ENCODE peak calls at places on chromosomes 3 and 15, in six cellular contexts. J, B, L, E, R and I are unnamed samples.

GRCh38 chr15:55168350-55168974 is 28.3 kb downstream of the RSL24D1 start:
- DNase-seq in J (no peak), E (no peak), L (peak; percentile 71), B (peak; percentile 54), R (peak; percentile 71), I (no peak)

GRCh38 chr3:72995337-72995736 is 1.3 kb upstream of the PPP4R2 start:
- DNase-seq in J (no peak), L (no peak), R (no peak), E (no peak), B (no peak), I (no peak)

GRCh38 chr15:44535509-44536297 is 1.2 kb upstream of the EIF3J start:
- DNase-seq in E (peak; percentile 45), J (no peak), L (no peak), B (no peak), R (peak; percentile 66), I (no peak)

GRCh38 chr15:57312006-57312322 is 64.3 kb upstream of the CGNL1 start:
- DNase-seq in B (no peak), L (no peak), J (no peak), E (no peak), R (no peak), I (no peak)

GRCh38 chr3:172624999-172625398 is 85.9 kb downstream of the NCEH1 start:
- DNase-seq in E (no peak), L (no peak), J (no peak), B (no peak), R (no peak), I (no peak)

GRCh38 chr15:55791576-55792400 is 48.8 kb upstream of the PRTG start:
- DNase-seq in J (peak; percentile 72), B (peak; percentile 63), E (no peak), L (peak; percentile 86), R (no peak), I (no peak)

GRCh38 chr15:94692697-94693096 is 461.3 kb downstream of the MCTP2 start:
- DNase-seq in L (no peak), J (no peak), B (peak; percentile 81), R (no peak), E (no peak), I (no peak)

GRCh38 chr3:106542101-106542769 is 673.4 kb upstream of the CBLB start:
- DNase-seq in L (no peak), R (no peak), J (no peak), E (no peak), B (peak; percentile 25), I (no peak)

GRCh38 chr3:127803619-127804018 is 18.7 kb downstream of the MGLL start:
- DNase-seq in B (peak; percentile 94), J (no peak), L (peak; percentile 85), R (no peak), E (no peak), I (no peak)

GRCh38 chr3:62446337-62446940 is 73.1 kb upstream of the FEZF2 start:
- DNase-seq in R (no peak), E (no peak), J (no peak), B (no peak), L (no peak), I (no peak)

GRCh38 chr3:195766671-195767070 is 45.1 kb downstream of the MUC4 start:
- DNase-seq in B (no peak), L (no peak), E (no peak), J (no peak), R (no peak), I (peak; percentile 40)

GRCh38 chr3:101913173-101913572 is 63.9 kb downstream of the NFKBIZ start:
- DNase-seq in B (peak; percentile 88), E (no peak), R (no peak), L (peak; percentile 31), J (no peak), I (no peak)

GRCh38 chr3:48695113-48695753 is 9.5 kb upstream of the NCKIPSD start:
- DNase-seq in B (peak; percentile 70), L (peak; percentile 62), E (no peak), J (no peak), R (no peak), I (no peak)

GRCh38 chr3:81451611-81452010 is 309.8 kb downstream of the GBE1 start:
- DNase-seq in J (no peak), L (peak; percentile 5), B (peak; percentile 20), R (no peak), E (no peak), I (no peak)

GRCh38 chr3:196942915-196943277 is 568 bp upstream of the NCBP2 start:
- DNase-seq in J (no peak), E (no peak), B (peak; percentile 39), L (no peak), R (no peak), I (no peak)

GRCh38 chr3:131688370-131688769 is 185.6 kb upstream of the MRPL3 start:
- DNase-seq in R (no peak), J (no peak), B (peak; percentile 71), E (no peak), L (no peak), I (no peak)

GRCh38 chr3:118936811-118937210 is 97.8 kb downstream of the IGSF11 start:
- DNase-seq in E (no peak), B (no peak), L (no peak), R (no peak), J (no peak), I (no peak)

GRCh38 chr3:117998071-117998470 is 1036.6 kb downstream of the IGSF11 start:
- DNase-seq in B (peak; percentile 10), J (no peak), R (no peak), E (no peak), L (no peak), I (no peak)

GRCh38 chr15:31197497-31198414 is 96.2 kb upstream of the TRPM1 start:
- DNase-seq in E (no peak), R (peak; percentile 42), B (no peak), J (peak; percentile 76), L (no peak), I (no peak)

GRCh38 chr15:93929375-93930094 is 301.8 kb upstream of the MCTP2 start:
- DNase-seq in B (peak; percentile 69), R (no peak), E (no peak), J (no peak), L (peak; percentile 15), I (no peak)

GRCh38 chr15:89356634-89357298 is 22.1 kb upstream of the POLG start:
- DNase-seq in L (no peak), B (no peak), E (no peak), R (peak; percentile 25), J (no peak), I (no peak)
- TF ChIP-seq CTCF in L (peak; percentile 52), B (peak; percentile 42), E (no peak), R (peak; percentile 70), J (peak; percentile 31), I (peak; percentile 83)

GRCh38 chr15:67136802-67137201 is 71.4 kb downstream of the SMAD3 start:
- DNase-seq in J (no peak), B (no peak), L (no peak), R (no peak), E (no peak), I (no peak)

GRCh38 chr15:67137319-67137718 is 71.9 kb downstream of the SMAD3 start:
- DNase-seq in B (no peak), E (no peak), J (no peak), L (no peak), R (peak; percentile 57), I (no peak)

GRCh38 chr15:67133738-67134576 is 68.6 kb downstream of the SMAD3 start:
- DNase-seq in L (no peak), E (peak; percentile 73), J (no peak), R (peak; percentile 83), B (peak; percentile 68), I (no peak)

GRCh38 chr15:67134577-67135492 is 69.4 kb downstream of the SMAD3 start:
- DNase-seq in L (no peak), J (no peak), R (no peak), E (no peak), B (no peak), I (peak; percentile 51)

GRCh38 chr15:67135494-67135893 is 70.1 kb downstream of the SMAD3 start:
- DNase-seq in B (no peak), R (no peak), J (no peak), E (no peak), L (peak; percentile 96), I (no peak)
- H3K4me1 ChIP-seq in B (peaks cover 30% of the 10 kb centered on the region), R (peaks cover 43% of the 10 kb centered on the region), J (peaks cover 89% of the 10 kb centered on the region), E (peaks cover 66% of the 10 kb centered on the region), L (peaks cover 83% of the 10 kb centered on the region), I (peaks cover 65% of the 10 kb centered on the region)

GRCh38 chr3:32452009-32452408 is 50.6 kb downstream of the CMTM6 start:
- DNase-seq in E (no peak), L (no peak), J (no peak), R (no peak), B (no peak), I (no peak)

GRCh38 chr3:32450426-32450825 is 52.2 kb downstream of the CMTM6 start:
- DNase-seq in R (no peak), L (no peak), J (no peak), E (peak; percentile 4), B (no peak), I (no peak)

GRCh38 chr3:32447865-32448400 is 54.7 kb downstream of the CMTM6 start:
- DNase-seq in L (no peak), E (no peak), R (no peak), J (no peak), B (no peak), I (no peak)

GRCh38 chr3:32451049-32451659 is 51.5 kb downstream of the CMTM6 start:
- DNase-seq in B (no peak), J (no peak), E (peak; percentile 20), L (no peak), R (no peak), I (no peak)

GRCh38 chr3:32448686-32449474 is 53.8 kb downstream of the CMTM6 start:
- DNase-seq in E (peak; percentile 12), B (no peak), R (no peak), L (no peak), J (peak; percentile 63), I (peak; percentile 13)
- H3K36me3 ChIP-seq in E (no peaks in the 10 kb centered on the region), B (peaks cover 20% of the 10 kb centered on the region), R (no peaks in the 10 kb centered on the region), L (peaks cover 2% of the 10 kb centered on the region), J (peaks cover 28% of the 10 kb centered on the region), I (no peaks in the 10 kb centered on the region)

GRCh38 chr3:132723551-132723950 is 1.3 kb upstream of the NPHP3 start:
- DNase-seq in L (no peak), R (no peak), B (no peak), J (no peak), E (no peak), I (no peak)

GRCh38 chr3:132722165-132723023 is at the start of gene NPHP3:
- DNase-seq in E (peak; percentile 99), J (peak; percentile 97), L (peak; percentile 97), B (peak; percentile 92), R (peak; percentile 89), I (peak; percentile 97)

GRCh38 chr3:132726341-132726823 is 4.2 kb upstream of the NPHP3 start:
- DNase-seq in B (peak; percentile 40), J (no peak), E (no peak), R (peak; percentile 61), L (peak; percentile 42), I (no peak)

GRCh38 chr3:132723024-132723462 is 834 bp upstream of the NPHP3 start:
- DNase-seq in L (no peak), J (no peak), E (no peak), B (no peak), R (peak; percentile 35), I (no peak)

DNA sequence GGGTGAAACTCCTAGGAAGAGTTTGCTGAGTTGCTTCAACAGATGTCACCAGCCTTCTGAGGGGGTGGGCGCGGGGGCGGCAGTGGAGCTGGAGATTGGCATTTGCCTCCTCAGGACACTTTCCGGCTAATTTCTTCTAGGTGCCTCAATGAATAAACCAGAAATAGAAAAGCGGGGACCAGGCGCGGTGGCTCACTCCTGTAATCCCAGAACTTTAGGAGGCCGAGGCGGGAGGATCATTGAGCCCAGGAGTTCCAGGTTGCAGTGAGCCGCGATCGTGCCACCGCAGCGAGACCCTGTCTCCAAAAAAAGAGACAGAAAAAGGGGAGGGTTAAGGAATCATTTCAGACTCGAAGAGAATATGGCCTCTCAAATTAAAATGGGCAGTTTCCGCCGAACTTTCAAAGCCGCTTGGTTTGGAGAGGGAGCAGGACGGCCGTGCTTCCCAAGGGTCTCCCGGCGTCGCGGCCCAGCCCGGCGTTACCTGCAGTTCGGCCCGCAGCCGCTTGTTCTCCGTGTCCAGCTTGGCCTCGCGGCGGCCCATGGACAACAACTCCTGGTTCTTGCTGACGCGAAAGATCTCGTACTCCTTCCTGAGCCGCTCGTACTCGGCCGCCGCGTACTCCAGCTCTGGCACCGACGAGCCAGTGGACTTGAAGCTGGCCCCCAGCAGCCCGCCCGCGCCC is 587 bp downstream of the NPHP3 start:
- DNase-seq in J (peak; percentile 87), B (peak; percentile 49), R (peak; percentile 49), E (peak; percentile 50), L (peak; percentile 61), I (peak; percentile 75)
- TF ChIP-seq CTCF in J (peak; percentile 42), B (peak; percentile 5), R (no peak), E (no peak), L (peak; percentile 24), I (no peak)